ENCODE peak calls at places on chromosome 18, in eight cellular contexts. One of them, this sample, is unnamed.

GRCh38 chr18:43077510-43078290 is 37.8 kb downstream of the RIT2 start:
- DNase-seq in astrocyte of the spinal cord: no peak
- DNase-seq in activated CD4-positive, alpha-beta T cell treated with anti-CD3 and anti-CD28 coated beads, Interleukin-2, amount 50 U/mL, for 1 hour: no peak
- DNase-seq in astrocyte: no peak
- DNase-seq in CD4-positive, alpha-beta memory T cell: no peak
- DNase-seq in cardiac fibroblast: no peak
- DNase-seq in SHP77: no peak
- DNase-seq in skeletal muscle cell: no peak
- DNase-seq in this sample: no peak

GRCh38 chr18:76524900-76525698 is 30.1 kb upstream of the ZNF516 start:
- DNase-seq in astrocyte: peak
- DNase-seq in CD4-positive, alpha-beta memory T cell: no peak
- DNase-seq in astrocyte of the spinal cord: peak
- DNase-seq in cardiac fibroblast: peak
- DNase-seq in skeletal muscle cell: peak
- DNase-seq in activated CD4-positive, alpha-beta T cell treated with anti-CD3 and anti-CD28 coated beads, Interleukin-2, amount 50 U/mL, for 1 hour: no peak
- DNase-seq in SHP77: peak
- DNase-seq in this sample: peak

GRCh38 chr18:77102246-77103040 is 30.1 kb downstream of the MBP start:
- DNase-seq in astrocyte of the spinal cord: peak
- DNase-seq in skeletal muscle cell: peak
- DNase-seq in cardiac fibroblast: peak
- DNase-seq in SHP77: no peak
- DNase-seq in CD4-positive, alpha-beta memory T cell: peak
- DNase-seq in astrocyte: peak
- DNase-seq in activated CD4-positive, alpha-beta T cell treated with anti-CD3 and anti-CD28 coated beads, Interleukin-2, amount 50 U/mL, for 1 hour: no peak
- DNase-seq in this sample: peak

GRCh38 chr18:76491436-76491800 is 3.6 kb downstream of the ZNF516 start:
- DNase-seq in cardiac fibroblast: peak
- DNase-seq in skeletal muscle cell: no peak
- DNase-seq in CD4-positive, alpha-beta memory T cell: peak
- DNase-seq in SHP77: peak
- DNase-seq in activated CD4-positive, alpha-beta T cell treated with anti-CD3 and anti-CD28 coated beads, Interleukin-2, amount 50 U/mL, for 1 hour: peak
- DNase-seq in astrocyte of the spinal cord: peak
- DNase-seq in astrocyte: peak
- DNase-seq in this sample: peak

GRCh38 chr18:5296706-5297320 is 1.3 kb upstream of the ZBTB14 start:
- DNase-seq in astrocyte of the spinal cord: peak
- DNase-seq in astrocyte: peak
- DNase-seq in CD4-positive, alpha-beta memory T cell: peak
- DNase-seq in activated CD4-positive, alpha-beta T cell treated with anti-CD3 and anti-CD28 coated beads, Interleukin-2, amount 50 U/mL, for 1 hour: peak
- DNase-seq in cardiac fibroblast: peak
- DNase-seq in skeletal muscle cell: peak
- DNase-seq in SHP77: peak
- DNase-seq in this sample: peak

GRCh38 chr18:79379931-79380815 is 15.6 kb upstream of the NFATC1 start:
- DNase-seq in activated CD4-positive, alpha-beta T cell treated with anti-CD3 and anti-CD28 coated beads, Interleukin-2, amount 50 U/mL, for 1 hour: no peak
- DNase-seq in skeletal muscle cell: no peak
- DNase-seq in CD4-positive, alpha-beta memory T cell: no peak
- DNase-seq in cardiac fibroblast: no peak
- DNase-seq in SHP77: no peak
- DNase-seq in astrocyte of the spinal cord: no peak
- DNase-seq in astrocyte: no peak
- DNase-seq in this sample: no peak

GRCh38 chr18:26654173-26655009 is 106.0 kb upstream of the KCTD1 start:
- DNase-seq in cardiac fibroblast: no peak
- DNase-seq in SHP77: no peak
- DNase-seq in astrocyte of the spinal cord: no peak
- DNase-seq in CD4-positive, alpha-beta memory T cell: no peak
- DNase-seq in skeletal muscle cell: no peak
- DNase-seq in astrocyte: no peak
- DNase-seq in activated CD4-positive, alpha-beta T cell treated with anti-CD3 and anti-CD28 coated beads, Interleukin-2, amount 50 U/mL, for 1 hour: no peak
- DNase-seq in this sample: no peak

GRCh38 chr18:10015288-10015701 is 101.5 kb downstream of the VAPA start:
- DNase-seq in CD4-positive, alpha-beta memory T cell: no peak
- DNase-seq in cardiac fibroblast: peak
- DNase-seq in SHP77: no peak
- DNase-seq in skeletal muscle cell: no peak
- DNase-seq in astrocyte: peak
- DNase-seq in astrocyte of the spinal cord: peak
- DNase-seq in activated CD4-positive, alpha-beta T cell treated with anti-CD3 and anti-CD28 coated beads, Interleukin-2, amount 50 U/mL, for 1 hour: no peak
- DNase-seq in this sample: peak

GRCh38 chr18:41073372-41073954 is 881.6 kb upstream of the PIK3C3 start:
- DNase-seq in skeletal muscle cell: peak
- DNase-seq in SHP77: no peak
- DNase-seq in astrocyte: peak
- DNase-seq in cardiac fibroblast: peak
- DNase-seq in CD4-positive, alpha-beta memory T cell: no peak
- DNase-seq in astrocyte of the spinal cord: peak
- DNase-seq in activated CD4-positive, alpha-beta T cell treated with anti-CD3 and anti-CD28 coated beads, Interleukin-2, amount 50 U/mL, for 1 hour: no peak
- DNase-seq in this sample: peak

GRCh38 chr18:3771121-3771971 is 321.4 kb downstream of the TGIF1 start:
- DNase-seq in skeletal muscle cell: peak
- DNase-seq in activated CD4-positive, alpha-beta T cell treated with anti-CD3 and anti-CD28 coated beads, Interleukin-2, amount 50 U/mL, for 1 hour: peak
- DNase-seq in cardiac fibroblast: peak
- DNase-seq in astrocyte of the spinal cord: peak
- DNase-seq in astrocyte: peak
- DNase-seq in CD4-positive, alpha-beta memory T cell: peak
- DNase-seq in SHP77: peak
- DNase-seq in this sample: peak

GRCh38 chr18:79640875-79641274 is 38.7 kb upstream of the CTDP1 start:
- DNase-seq in cardiac fibroblast: no peak
- DNase-seq in SHP77: no peak
- DNase-seq in CD4-positive, alpha-beta memory T cell: no peak
- DNase-seq in astrocyte: no peak
- DNase-seq in activated CD4-positive, alpha-beta T cell treated with anti-CD3 and anti-CD28 coated beads, Interleukin-2, amount 50 U/mL, for 1 hour: no peak
- DNase-seq in skeletal muscle cell: no peak
- DNase-seq in astrocyte of the spinal cord: no peak
- DNase-seq in this sample: no peak

GRCh38 chr18:51726614-51727013 is 529.1 kb upstream of the MEX3C start:
- DNase-seq in skeletal muscle cell: no peak
- DNase-seq in cardiac fibroblast: no peak
- DNase-seq in astrocyte: no peak
- DNase-seq in activated CD4-positive, alpha-beta T cell treated with anti-CD3 and anti-CD28 coated beads, Interleukin-2, amount 50 U/mL, for 1 hour: no peak
- DNase-seq in CD4-positive, alpha-beta memory T cell: no peak
- DNase-seq in SHP77: no peak
- DNase-seq in astrocyte of the spinal cord: no peak
- DNase-seq in this sample: no peak

GRCh38 chr18:68233043-68233442 is 481.9 kb downstream of the TMX3 start:
- DNase-seq in CD4-positive, alpha-beta memory T cell: no peak
- DNase-seq in astrocyte: no peak
- DNase-seq in astrocyte of the spinal cord: no peak
- DNase-seq in skeletal muscle cell: no peak
- DNase-seq in activated CD4-positive, alpha-beta T cell treated with anti-CD3 and anti-CD28 coated beads, Interleukin-2, amount 50 U/mL, for 1 hour: no peak
- DNase-seq in SHP77: no peak
- DNase-seq in cardiac fibroblast: no peak
- DNase-seq in this sample: no peak

GRCh38 chr18:65287642-65288041 is 463.2 kb upstream of the CDH7 start:
- DNase-seq in activated CD4-positive, alpha-beta T cell treated with anti-CD3 and anti-CD28 coated beads, Interleukin-2, amount 50 U/mL, for 1 hour: no peak
- DNase-seq in skeletal muscle cell: no peak
- DNase-seq in SHP77: peak
- DNase-seq in astrocyte of the spinal cord: no peak
- DNase-seq in astrocyte: no peak
- DNase-seq in cardiac fibroblast: no peak
- DNase-seq in CD4-positive, alpha-beta memory T cell: no peak
- DNase-seq in this sample: no peak

GRCh38 chr18:35161934-35162333 is 78.9 kb upstream of the ZNF397 start:
- DNase-seq in astrocyte: no peak
- DNase-seq in skeletal muscle cell: no peak
- DNase-seq in CD4-positive, alpha-beta memory T cell: no peak
- DNase-seq in SHP77: no peak
- DNase-seq in astrocyte of the spinal cord: no peak
- DNase-seq in cardiac fibroblast: no peak
- DNase-seq in activated CD4-positive, alpha-beta T cell treated with anti-CD3 and anti-CD28 coated beads, Interleukin-2, amount 50 U/mL, for 1 hour: no peak
- DNase-seq in this sample: no peak

GRCh38 chr18:27428120-27428519 is 243.0 kb upstream of the CHST9 start:
- DNase-seq in activated CD4-positive, alpha-beta T cell treated with anti-CD3 and anti-CD28 coated beads, Interleukin-2, amount 50 U/mL, for 1 hour: no peak
- DNase-seq in astrocyte of the spinal cord: no peak
- DNase-seq in cardiac fibroblast: no peak
- DNase-seq in CD4-positive, alpha-beta memory T cell: no peak
- DNase-seq in skeletal muscle cell: no peak
- DNase-seq in SHP77: no peak
- DNase-seq in astrocyte: no peak
- DNase-seq in this sample: no peak

GRCh38 chr18:49814147-49814499 is 790 bp upstream of the ACAA2 start:
- DNase-seq in SHP77: peak
- DNase-seq in astrocyte: peak
- DNase-seq in activated CD4-positive, alpha-beta T cell treated with anti-CD3 and anti-CD28 coated beads, Interleukin-2, amount 50 U/mL, for 1 hour: no peak
- DNase-seq in astrocyte of the spinal cord: peak
- DNase-seq in CD4-positive, alpha-beta memory T cell: no peak
- DNase-seq in skeletal muscle cell: peak
- DNase-seq in cardiac fibroblast: peak
- DNase-seq in this sample: peak

GRCh38 chr18:31116853-31117595 is 14.8 kb upstream of the DSC2 start:
- DNase-seq in SHP77: no peak
- DNase-seq in cardiac fibroblast: no peak
- DNase-seq in astrocyte of the spinal cord: no peak
- DNase-seq in skeletal muscle cell: no peak
- DNase-seq in CD4-positive, alpha-beta memory T cell: no peak
- DNase-seq in astrocyte: no peak
- DNase-seq in activated CD4-positive, alpha-beta T cell treated with anti-CD3 and anti-CD28 coated beads, Interleukin-2, amount 50 U/mL, for 1 hour: no peak
- DNase-seq in this sample: no peak

GRCh38 chr18:74445585-74445984 is 11.5 kb downstream of the DIPK1C start:
- DNase-seq in skeletal muscle cell: no peak
- DNase-seq in astrocyte of the spinal cord: no peak
- DNase-seq in activated CD4-positive, alpha-beta T cell treated with anti-CD3 and anti-CD28 coated beads, Interleukin-2, amount 50 U/mL, for 1 hour: no peak
- DNase-seq in cardiac fibroblast: no peak
- DNase-seq in SHP77: no peak
- DNase-seq in astrocyte: no peak
- DNase-seq in CD4-positive, alpha-beta memory T cell: no peak
- DNase-seq in this sample: no peak

GRCh38 chr18:7950380-7951143 is 383.4 kb downstream of the PTPRM start:
- DNase-seq in cardiac fibroblast: peak
- DNase-seq in activated CD4-positive, alpha-beta T cell treated with anti-CD3 and anti-CD28 coated beads, Interleukin-2, amount 50 U/mL, for 1 hour: no peak
- DNase-seq in CD4-positive, alpha-beta memory T cell: no peak
- DNase-seq in SHP77: no peak
- DNase-seq in astrocyte: peak
- DNase-seq in astrocyte of the spinal cord: peak
- DNase-seq in skeletal muscle cell: peak
- DNase-seq in this sample: peak

GRCh38 chr18:13279181-13280065 is 60.9 kb downstream of the LDLRAD4 start:
- DNase-seq in astrocyte: no peak
- DNase-seq in SHP77: no peak
- DNase-seq in CD4-positive, alpha-beta memory T cell: peak
- DNase-seq in cardiac fibroblast: no peak
- DNase-seq in activated CD4-positive, alpha-beta T cell treated with anti-CD3 and anti-CD28 coated beads, Interleukin-2, amount 50 U/mL, for 1 hour: peak
- DNase-seq in skeletal muscle cell: no peak
- DNase-seq in astrocyte of the spinal cord: no peak
- DNase-seq in this sample: no peak

GRCh38 chr18:77765468-77765867 is 515.8 kb downstream of the GALR1 start:
- DNase-seq in SHP77: peak
- DNase-seq in astrocyte: no peak
- DNase-seq in cardiac fibroblast: peak
- DNase-seq in activated CD4-positive, alpha-beta T cell treated with anti-CD3 and anti-CD28 coated beads, Interleukin-2, amount 50 U/mL, for 1 hour: no peak
- DNase-seq in astrocyte of the spinal cord: peak
- DNase-seq in skeletal muscle cell: no peak
- DNase-seq in CD4-positive, alpha-beta memory T cell: no peak
- DNase-seq in this sample: peak

GRCh38 chr18:39799010-39799409 is 2156.0 kb upstream of the PIK3C3 start:
- DNase-seq in skeletal muscle cell: no peak
- DNase-seq in SHP77: peak
- DNase-seq in astrocyte: no peak
- DNase-seq in CD4-positive, alpha-beta memory T cell: no peak
- DNase-seq in cardiac fibroblast: no peak
- DNase-seq in activated CD4-positive, alpha-beta T cell treated with anti-CD3 and anti-CD28 coated beads, Interleukin-2, amount 50 U/mL, for 1 hour: no peak
- DNase-seq in astrocyte of the spinal cord: peak
- DNase-seq in this sample: peak

GRCh38 chr18:38297910-38298309 is 732.3 kb upstream of the CELF4 start:
- DNase-seq in cardiac fibroblast: no peak
- DNase-seq in CD4-positive, alpha-beta memory T cell: no peak
- DNase-seq in astrocyte of the spinal cord: no peak
- DNase-seq in skeletal muscle cell: no peak
- DNase-seq in activated CD4-positive, alpha-beta T cell treated with anti-CD3 and anti-CD28 coated beads, Interleukin-2, amount 50 U/mL, for 1 hour: no peak
- DNase-seq in astrocyte: no peak
- DNase-seq in SHP77: peak
- DNase-seq in this sample: no peak

GRCh38 chr18:35912332-35912731 is 60.1 kb upstream of the RMP24 start:
- DNase-seq in CD4-positive, alpha-beta memory T cell: no peak
- DNase-seq in astrocyte of the spinal cord: no peak
- DNase-seq in astrocyte: no peak
- DNase-seq in skeletal muscle cell: no peak
- DNase-seq in SHP77: no peak
- DNase-seq in activated CD4-positive, alpha-beta T cell treated with anti-CD3 and anti-CD28 coated beads, Interleukin-2, amount 50 U/mL, for 1 hour: no peak
- DNase-seq in cardiac fibroblast: no peak
- DNase-seq in this sample: no peak

GRCh38 chr18:77539860-77540259 is 290.2 kb downstream of the GALR1 start:
- DNase-seq in SHP77: no peak
- DNase-seq in CD4-positive, alpha-beta memory T cell: no peak
- DNase-seq in activated CD4-positive, alpha-beta T cell treated with anti-CD3 and anti-CD28 coated beads, Interleukin-2, amount 50 U/mL, for 1 hour: no peak
- DNase-seq in cardiac fibroblast: no peak
- DNase-seq in skeletal muscle cell: no peak
- DNase-seq in astrocyte of the spinal cord: no peak
- DNase-seq in astrocyte: no peak
- DNase-seq in this sample: no peak

GRCh38 chr18:48161201-48161910 is 230.9 kb upstream of the SMAD2 start:
- DNase-seq in CD4-positive, alpha-beta memory T cell: peak
- DNase-seq in activated CD4-positive, alpha-beta T cell treated with anti-CD3 and anti-CD28 coated beads, Interleukin-2, amount 50 U/mL, for 1 hour: peak
- DNase-seq in SHP77: peak
- DNase-seq in skeletal muscle cell: peak
- DNase-seq in astrocyte: peak
- DNase-seq in cardiac fibroblast: peak
- DNase-seq in astrocyte of the spinal cord: peak
- DNase-seq in this sample: peak

GRCh38 chr18:63844254-63844653 is 43.3 kb upstream of the SERPINB2 start:
- DNase-seq in CD4-positive, alpha-beta memory T cell: no peak
- DNase-seq in astrocyte: peak
- DNase-seq in activated CD4-positive, alpha-beta T cell treated with anti-CD3 and anti-CD28 coated beads, Interleukin-2, amount 50 U/mL, for 1 hour: no peak
- DNase-seq in SHP77: peak
- DNase-seq in astrocyte of the spinal cord: peak
- DNase-seq in skeletal muscle cell: no peak
- DNase-seq in cardiac fibroblast: peak
- DNase-seq in this sample: peak

GRCh38 chr18:24071779-24072178 is 57.2 kb downstream of the TTC39C start:
- DNase-seq in CD4-positive, alpha-beta memory T cell: no peak
- DNase-seq in cardiac fibroblast: no peak
- DNase-seq in astrocyte of the spinal cord: no peak
- DNase-seq in activated CD4-positive, alpha-beta T cell treated with anti-CD3 and anti-CD28 coated beads, Interleukin-2, amount 50 U/mL, for 1 hour: no peak
- DNase-seq in SHP77: peak
- DNase-seq in skeletal muscle cell: no peak
- DNase-seq in astrocyte: no peak
- DNase-seq in this sample: no peak

GRCh38 chr18:74579704-74580103 is 18.0 kb upstream of the ZNF407 start:
- DNase-seq in skeletal muscle cell: no peak
- DNase-seq in CD4-positive, alpha-beta memory T cell: no peak
- DNase-seq in SHP77: no peak
- DNase-seq in astrocyte: no peak
- DNase-seq in astrocyte of the spinal cord: no peak
- DNase-seq in cardiac fibroblast: no peak
- DNase-seq in activated CD4-positive, alpha-beta T cell treated with anti-CD3 and anti-CD28 coated beads, Interleukin-2, amount 50 U/mL, for 1 hour: no peak
- DNase-seq in this sample: no peak

GRCh38 chr18:75482880-75483279 is 55.4 kb upstream of the SMIM21 start:
- DNase-seq in activated CD4-positive, alpha-beta T cell treated with anti-CD3 and anti-CD28 coated beads, Interleukin-2, amount 50 U/mL, for 1 hour: no peak
- DNase-seq in cardiac fibroblast: no peak
- DNase-seq in CD4-positive, alpha-beta memory T cell: no peak
- DNase-seq in astrocyte: no peak
- DNase-seq in skeletal muscle cell: no peak
- DNase-seq in SHP77: no peak
- DNase-seq in astrocyte of the spinal cord: no peak
- DNase-seq in this sample: peak

GRCh38 chr18:43863180-43863579 is 585.9 kb upstream of the SYT4 start:
- DNase-seq in astrocyte: no peak
- DNase-seq in astrocyte of the spinal cord: peak
- DNase-seq in CD4-positive, alpha-beta memory T cell: no peak
- DNase-seq in skeletal muscle cell: peak
- DNase-seq in activated CD4-positive, alpha-beta T cell treated with anti-CD3 and anti-CD28 coated beads, Interleukin-2, amount 50 U/mL, for 1 hour: no peak
- DNase-seq in cardiac fibroblast: peak
- DNase-seq in SHP77: no peak
- DNase-seq in this sample: no peak

GRCh38 chr18:46630160-46630559 is 26.9 kb downstream of the LOXHD1 start:
- DNase-seq in skeletal muscle cell: no peak
- DNase-seq in CD4-positive, alpha-beta memory T cell: no peak
- DNase-seq in SHP77: no peak
- DNase-seq in activated CD4-positive, alpha-beta T cell treated with anti-CD3 and anti-CD28 coated beads, Interleukin-2, amount 50 U/mL, for 1 hour: no peak
- DNase-seq in astrocyte: peak
- DNase-seq in astrocyte of the spinal cord: no peak
- DNase-seq in cardiac fibroblast: no peak
- DNase-seq in this sample: no peak

GRCh38 chr18:78623142-78623541 is 356.5 kb upstream of the SALL3 start:
- DNase-seq in astrocyte: no peak
- DNase-seq in activated CD4-positive, alpha-beta T cell treated with anti-CD3 and anti-CD28 coated beads, Interleukin-2, amount 50 U/mL, for 1 hour: no peak
- DNase-seq in skeletal muscle cell: no peak
- DNase-seq in SHP77: no peak
- DNase-seq in astrocyte of the spinal cord: no peak
- DNase-seq in CD4-positive, alpha-beta memory T cell: no peak
- DNase-seq in cardiac fibroblast: no peak
- DNase-seq in this sample: no peak

This sample was measured in fibroblast of lung.